ENCODE peak calls at places on chromosomes 1 and 21, in five cellular contexts. T is right cardiac atrium, G is sigmoid colon, U is heart right ventricle, P is tibial nerve. H is an unnamed sample. For H3K4me1, the result is how much of the 10 kb centered on the place peaks cover.

GRCh38 chr1:185795181-185795580 is 61.0 kb downstream of the HMCN1 start:
- DNase-seq in T (no peak), G (no peak), U (no peak), P (no peak), H (no peak)

GRCh38 chr21:28277324-28277723 is 715.4 kb downstream of the LTN1 start:
- DNase-seq in G (no peak), U (no peak), T (no peak), P (no peak), H (no peak)

GRCh38 chr21:42366292-42367010 is at the start of gene TFF1:
- DNase-seq in T (no peak), U (no peak), G (no peak), P (no peak), H (no peak)

GRCh38 chr1:109691762-109692161 is 4.1 kb downstream of the GSTM1 start:
- DNase-seq in T (no peak), G (peak), U (no peak), P (no peak), H (no peak)

GRCh38 chr1:93459126-93459525 is 11.2 kb downstream of the FNBP1L start:
- DNase-seq in T (no peak), G (no peak), P (no peak), U (no peak), H (no peak)

GRCh38 chr21:37208741-37209225 is 58.4 kb downstream of the VPS26C start:
- DNase-seq in T (no peak), G (no peak), P (no peak), U (peak), H (no peak)

GRCh38 chr1:84603223-84603622 is 29.0 kb upstream of the CTBS start:
- DNase-seq in G (no peak), P (no peak), U (no peak), T (peak), H (no peak)

GRCh38 chr1:154344977-154345837 is 19.9 kb downstream of the ATP8B2 start:
- DNase-seq in P (no peak), G (no peak), T (peak), U (no peak), H (no peak)

GRCh38 chr1:46184920-46185658 is 8.8 kb upstream of the P3R3URF start:
- DNase-seq in G (no peak), P (no peak), U (no peak), T (no peak), H (no peak)

GRCh38 chr1:201898992-201899391 is 10.3 kb downstream of the SHISA4 start:
- DNase-seq in T (peak), U (no peak), G (peak), P (no peak), H (peak)

GRCh38 chr1:184563308-184563707 is 176.5 kb downstream of the C1orf21 start:
- DNase-seq in G (no peak), U (no peak), T (no peak), P (peak), H (no peak)

GRCh38 chr1:55217226-55217996 is 2.2 kb upstream of the USP24 start:
- DNase-seq in T (no peak), G (no peak), U (no peak), P (no peak), H (no peak)

GRCh38 chr1:18949689-18950414 is 6.6 kb downstream of the IFFO2 start:
- DNase-seq in G (peak), P (no peak), U (no peak), T (peak), H (no peak)

GRCh38 chr1:153262462-153263157 is 3.1 kb downstream of the LORICRIN start:
- DNase-seq in P (no peak), T (no peak), U (no peak), G (no peak), H (no peak)

GRCh38 chr1:210438928-210439841 is 110.5 kb downstream of the HHAT start:
- DNase-seq in P (no peak), G (no peak), U (no peak), T (no peak), H (no peak)

GRCh38 chr1:36100376-36100775 is 11.7 kb downstream of the ADPRS start:
- DNase-seq in G (no peak), T (no peak), U (no peak), P (no peak), H (no peak)

GRCh38 chr1:162856260-162856659 is 4.7 kb downstream of the CCDC190 start:
- DNase-seq in P (no peak), G (no peak), T (no peak), U (no peak), H (no peak)

GRCh38 chr1:114330451-114330983 is 176.8 kb upstream of the SYT6 start:
- DNase-seq in G (no peak), U (no peak), T (no peak), P (no peak), H (no peak)
- H3K4me1 ChIP-seq in G (under half), U (under half), T (under half), P (under half), H (under half)

GRCh38 chr1:26286064-26286416 is 6.2 kb downstream of the SH3BGRL3 start:
- DNase-seq in T (no peak), U (no peak), G (no peak), P (no peak), H (no peak)

GRCh38 chr1:26287033-26287711 is 7.3 kb downstream of the SH3BGRL3 start:
- DNase-seq in P (peak), U (no peak), G (peak), T (peak), H (no peak)

GRCh38 chr1:26283871-26284596 is 4.1 kb downstream of the SH3BGRL3 start:
- DNase-seq in P (no peak), T (peak), G (no peak), U (no peak), H (no peak)

GRCh38 chr1:26284597-26285351 is 4.9 kb downstream of the SH3BGRL3 start:
- DNase-seq in U (peak), T (peak), P (peak), G (peak), H (peak)

GRCh38 chr1:26285366-26286063 is 5.6 kb downstream of the SH3BGRL3 start:
- DNase-seq in P (no peak), G (no peak), U (no peak), T (peak), H (no peak)
- H3K27ac ChIP-seq in P (no peak), G (peak), U (peak), T (no peak), H (peak)

GRCh38 chr1:207829576-207829975 is 77.7 kb downstream of the CD46 start:
- DNase-seq in U (no peak), G (no peak), T (no peak), P (no peak), H (no peak)
- H3K4me1 ChIP-seq in U (half or more), G (under half), T (under half), P (half or more), H (half or more)

GRCh38 chr1:101291562-101292035 is 54.8 kb downstream of the S1PR1 start:
- DNase-seq in P (peak), U (no peak), T (no peak), G (no peak), H (peak)

GRCh38 chr1:101299166-101299565 is 62.3 kb downstream of the S1PR1 start:
- DNase-seq in P (no peak), G (no peak), U (no peak), T (no peak), H (no peak)

GRCh38 chr1:101293461-101294045 is 56.7 kb downstream of the S1PR1 start:
- DNase-seq in U (no peak), T (no peak), G (no peak), P (no peak), H (no peak)

GRCh38 chr1:101298663-101299062 is 61.8 kb downstream of the S1PR1 start:
- DNase-seq in T (no peak), P (no peak), U (no peak), G (no peak), H (no peak)

DNA sequence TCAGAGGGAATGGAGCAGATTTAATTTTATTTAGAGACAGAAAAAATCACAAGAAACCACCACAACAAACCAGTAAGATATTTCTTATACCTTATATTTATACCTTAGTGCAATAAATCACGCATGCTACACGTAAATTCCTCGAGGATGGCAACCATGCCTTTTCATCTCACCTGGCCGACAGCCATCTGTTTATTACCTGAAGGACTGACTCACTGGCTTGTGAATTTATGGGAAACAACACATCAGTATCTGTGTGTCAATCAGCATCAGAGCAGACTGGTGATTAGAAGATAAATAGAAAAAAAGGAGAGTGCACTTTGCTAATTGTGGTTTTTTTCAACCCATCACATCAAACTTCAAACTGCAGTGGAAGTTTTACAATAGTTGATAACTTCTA is 58.4 kb downstream of the S1PR1 start:
- DNase-seq in T (no peak), U (no peak), P (no peak), G (no peak), H (no peak)
- H3K27ac ChIP-seq in T (no peak), U (no peak), P (no peak), G (no peak), H (no peak)

DNA sequence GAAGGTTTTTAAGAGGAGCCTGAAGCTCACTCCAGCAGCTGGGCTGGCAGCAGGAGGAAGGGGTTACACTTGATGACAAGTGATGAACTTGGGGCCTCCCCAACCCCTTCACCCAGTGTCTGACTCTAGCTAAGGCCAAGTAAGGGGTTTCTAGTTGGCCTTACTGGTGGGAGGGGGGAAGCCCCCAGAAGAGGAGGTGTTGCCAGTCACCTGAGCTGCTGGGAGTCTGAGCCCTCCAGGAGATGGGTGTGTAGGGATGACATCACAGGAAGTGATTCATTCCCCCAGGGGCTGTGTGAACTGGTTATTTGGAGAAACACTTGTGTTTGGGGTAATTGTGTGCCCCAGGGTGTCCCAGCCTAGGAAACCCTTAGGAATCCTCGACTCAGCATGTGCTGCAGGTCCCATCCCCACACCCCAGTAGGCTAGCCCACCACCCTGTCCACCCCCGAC is 3.1 kb downstream of the PADI1 start:
- DNase-seq in G (no peak), T (no peak), U (no peak), P (no peak), H (no peak)
- H3K4me1 ChIP-seq in G (under half), T (under half), U (under half), P (under half), H (under half)

GRCh38 chr21:43802713-43803313 is 13.4 kb downstream of the RRP1 start:
- DNase-seq in T (peak), U (no peak), P (no peak), G (no peak), H (no peak)

GRCh38 chr21:43800566-43800965 is 11.2 kb downstream of the RRP1 start:
- DNase-seq in U (no peak), G (no peak), T (peak), P (no peak), H (no peak)

GRCh38 chr21:43799301-43799840 is 10.0 kb downstream of the RRP1 start:
- DNase-seq in P (no peak), G (no peak), T (peak), U (no peak), H (no peak)

GRCh38 chr21:43800124-43800523 is 10.7 kb downstream of the RRP1 start:
- DNase-seq in G (no peak), P (no peak), U (no peak), T (peak), H (no peak)

GRCh38 chr21:43801006-43801783 is 11.8 kb downstream of the RRP1 start:
- DNase-seq in U (no peak), P (no peak), G (no peak), T (peak), H (no peak)
- H3K27ac ChIP-seq in U (no peak), P (no peak), G (no peak), T (no peak), H (no peak)

GRCh38 chr1:16144325-16145029 is 11.4 kb downstream of the EPHA2 start:
- DNase-seq in P (no peak), T (no peak), U (no peak), G (no peak), H (no peak)

GRCh38 chr1:16141573-16142336 is 14.1 kb downstream of the EPHA2 start:
- DNase-seq in G (no peak), P (no peak), U (no peak), T (no peak), H (peak)

GRCh38 chr1:16143005-16143565 is 12.8 kb downstream of the EPHA2 start:
- DNase-seq in U (no peak), T (no peak), G (no peak), P (no peak), H (no peak)

GRCh38 chr1:16143566-16144324 is 12.1 kb downstream of the EPHA2 start:
- DNase-seq in P (no peak), G (no peak), T (peak), U (peak), H (peak)

DNA sequence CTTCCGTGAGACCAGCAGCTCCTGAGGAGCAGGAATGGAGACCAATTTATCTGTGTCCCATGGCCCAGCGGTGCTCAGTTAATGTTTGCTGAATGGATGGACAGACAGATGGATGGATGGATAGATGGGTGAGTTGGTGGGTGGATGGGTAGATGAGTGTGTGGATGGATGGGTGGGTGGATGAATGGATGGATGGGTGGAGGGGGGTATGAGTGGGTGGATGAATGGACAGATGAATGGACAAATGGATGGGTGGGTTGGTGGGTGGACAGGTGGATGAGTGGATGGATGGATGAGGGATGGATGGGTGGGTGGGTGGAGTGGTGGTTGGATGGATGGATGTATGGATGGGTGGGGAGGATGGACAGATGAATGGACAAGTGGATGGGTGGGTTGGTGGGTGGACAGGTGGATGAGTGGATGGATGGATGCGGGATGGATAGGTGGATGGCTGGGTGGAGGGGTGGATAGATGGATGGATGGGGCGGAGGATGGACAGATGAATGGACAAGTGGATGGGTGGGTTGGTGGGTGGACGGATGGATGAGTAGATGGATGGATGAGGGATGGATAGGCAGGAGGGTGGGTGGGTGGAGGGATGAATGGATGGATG is 13.4 kb downstream of the EPHA2 start:
- DNase-seq in U (no peak), T (no peak), P (no peak), G (no peak), H (no peak)
- H3K4me1 ChIP-seq in U (half or more), T (under half), P (half or more), G (under half), H (half or more)

DNA sequence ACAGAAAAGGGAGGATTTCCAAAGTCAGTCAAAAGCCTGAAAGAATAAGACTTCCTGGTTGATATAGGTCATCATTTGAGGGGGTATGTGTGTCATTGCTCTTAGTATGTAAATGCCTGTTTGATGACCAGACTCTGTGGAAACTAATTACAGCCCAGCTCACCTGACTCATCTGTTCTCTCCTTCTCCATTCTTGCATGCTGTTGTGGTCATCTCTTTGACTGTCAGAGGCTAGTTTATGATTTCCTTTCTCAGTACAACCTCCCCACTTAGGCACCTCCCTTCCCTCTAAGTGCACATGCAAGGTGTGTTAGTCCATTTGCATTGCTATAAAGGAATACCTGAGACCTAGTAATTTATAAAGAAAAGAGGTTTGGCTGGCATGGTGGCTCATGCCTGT is 2.4 kb upstream of the C1orf116 start:
- DNase-seq in P (no peak), G (no peak), T (no peak), U (no peak), H (no peak)
- H3K27ac ChIP-seq in P (no peak), G (no peak), T (no peak), U (no peak), H (no peak)